ENCODE peak calls at places on chromosomes 7 and 10, in ten cellular contexts. S is body of pancreas, I is A549, D is uterus, J is heart left ventricle, N is tibial nerve, T is K562, B is prostate gland, L is ovary, A is stomach. Y is an unnamed sample.

GRCh38 chr10:125761961-125762360 is 13.7 kb downstream of the MMP21 start:
- DNase-seq in N (no peak), T (no peak), D (no peak), I (no peak), J (no peak), S (no peak), A (no peak), L (no peak), B (no peak), Y (no peak)

GRCh38 chr10:125021686-125022374 is 79.9 kb downstream of the ZRANB1 start:
- DNase-seq in B (no peak), T (no peak), D (no peak), L (no peak), A (no peak), J (peak; percentile 35), S (no peak), I (no peak), N (no peak), Y (no peak)

GRCh38 chr10:29860159-29860558 is 199.2 kb downstream of the JCAD start:
- DNase-seq in A (no peak), I (no peak), N (no peak), L (no peak), D (no peak), J (no peak), S (no peak), B (no peak), T (no peak), Y (no peak)

GRCh38 chr7:98562336-98563182 is 54.5 kb upstream of the NPTX2 start:
- DNase-seq in T (no peak), B (no peak), S (no peak), J (no peak), N (no peak), L (no peak), I (no peak), A (no peak), D (no peak), Y (peak; percentile 18)

GRCh38 chr7:121329460-121330052 is 756 bp downstream of the WNT16 start:
- DNase-seq in I (no peak), D (no peak), T (no peak), L (peak; percentile 15), S (no peak), A (peak; percentile 43), N (no peak), J (no peak), B (no peak), Y (no peak)

GRCh38 chr7:143292873-143293272 is 4.7 kb downstream of the CASP2 start:
- DNase-seq in D (no peak), S (no peak), L (no peak), T (no peak), A (no peak), J (no peak), N (no peak), I (no peak), B (no peak), Y (no peak)

GRCh38 chr7:70694909-70695803 is 436.8 kb upstream of the GALNT17 start:
- DNase-seq in J (no peak), I (no peak), L (peak; percentile 64), D (no peak), B (peak; percentile 15), N (no peak), T (no peak), S (no peak), A (no peak), Y (no peak)

GRCh38 chr10:71236286-71236685 is 23.9 kb downstream of the UNC5B start:
- DNase-seq in D (peak; percentile 75), I (no peak), S (no peak), A (no peak), N (no peak), B (no peak), L (no peak), J (peak; percentile 45), T (no peak), Y (no peak)

DNA sequence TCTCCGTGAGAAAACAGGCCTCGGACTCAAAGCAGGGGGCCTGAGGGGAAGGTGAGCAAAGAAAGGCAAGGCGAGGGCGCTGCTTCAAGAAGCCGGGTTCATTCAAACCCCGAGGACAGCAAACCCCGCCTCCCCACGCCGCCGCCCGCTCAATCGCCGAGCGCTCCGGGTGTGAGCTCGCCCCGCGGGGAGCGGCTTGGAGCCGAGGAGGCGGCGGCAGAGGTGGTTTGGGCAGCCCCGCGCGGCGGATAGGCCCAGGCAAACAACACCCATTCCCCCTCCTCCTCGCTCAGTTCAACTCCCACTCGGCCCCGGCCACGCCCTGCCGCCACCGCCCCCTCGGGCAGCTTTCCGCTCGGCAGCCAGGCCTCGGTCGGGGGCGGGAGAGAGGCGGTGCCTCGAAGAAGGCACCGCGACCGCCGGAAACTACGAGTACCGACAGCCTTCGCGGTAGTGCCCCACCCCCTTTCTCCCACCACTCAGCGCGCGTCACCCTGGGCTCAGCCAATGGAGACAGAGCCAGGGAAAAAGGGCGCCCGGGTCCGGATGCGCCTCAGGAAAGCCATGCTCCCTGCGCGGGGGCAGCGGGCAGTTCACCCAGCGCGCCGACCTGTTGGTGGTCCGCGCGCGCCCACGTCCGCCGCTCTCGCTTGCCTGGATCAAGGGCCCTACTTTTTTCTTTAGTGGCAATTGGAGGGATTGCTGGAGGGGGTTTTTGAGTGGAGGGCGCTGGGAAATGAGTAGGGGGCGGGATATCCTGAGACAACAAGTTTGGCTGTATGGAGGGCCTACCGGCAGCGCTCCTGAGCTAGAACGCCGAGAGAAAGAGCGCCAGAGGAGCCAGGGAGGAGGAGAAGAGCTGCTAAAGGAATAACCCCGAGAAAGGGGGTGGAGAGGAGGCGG is 674 bp upstream of the SP4 start:
- DNase-seq in D (peak; percentile 98), I (peak; percentile 97), S (peak; percentile 99), B (peak; percentile 99), J (peak; percentile 100), T (peak; percentile 95), A (peak; percentile 99), L (peak; percentile 99), N (peak; percentile 97), Y (peak; percentile 99)
- TF ChIP-seq CTCF in D (no peak), I (no peak), S (peak; percentile 46), B (peak; percentile 71), J (peak; percentile 6), T (peak; percentile 5), A (no peak), L (peak; percentile 10), N (peak; percentile 39), Y (peak; percentile 31)

GRCh38 chr7:10657201-10657600 is 316.5 kb upstream of the PHF14 start:
- DNase-seq in S (no peak), B (no peak), T (no peak), I (no peak), N (no peak), L (no peak), J (no peak), D (no peak), A (no peak), Y (no peak)

GRCh38 chr7:10662982-10663884 is 310.4 kb upstream of the PHF14 start:
- DNase-seq in I (no peak), T (no peak), D (no peak), B (no peak), S (no peak), A (no peak), L (no peak), J (no peak), N (no peak), Y (no peak)

GRCh38 chr7:10655031-10655430 is 318.6 kb upstream of the PHF14 start:
- DNase-seq in I (no peak), L (no peak), N (no peak), A (no peak), S (no peak), B (no peak), D (no peak), J (no peak), T (no peak), Y (no peak)

GRCh38 chr7:10662491-10662890 is 311.2 kb upstream of the PHF14 start:
- DNase-seq in A (no peak), L (no peak), T (no peak), I (no peak), B (no peak), D (no peak), J (no peak), N (no peak), S (no peak), Y (no peak)

GRCh38 chr7:10657837-10658236 is 315.8 kb upstream of the PHF14 start:
- DNase-seq in N (no peak), T (no peak), D (no peak), J (no peak), I (no peak), S (no peak), B (no peak), A (no peak), L (no peak), Y (no peak)
- TF ChIP-seq POLR2A in N (no peak), T (no peak), D (no peak), J (no peak), I (no peak), S (no peak), B (no peak), A (no peak), L (no peak), Y (no peak)

GRCh38 chr7:40742270-40742669 is 607.5 kb downstream of the SUGCT start:
- DNase-seq in J (no peak), T (no peak), S (no peak), D (no peak), I (no peak), N (no peak), L (no peak), B (no peak), A (no peak), Y (no peak)

GRCh38 chr7:40753455-40753854 is 618.6 kb downstream of the SUGCT start:
- DNase-seq in N (no peak), I (no peak), A (no peak), D (no peak), J (no peak), S (no peak), B (no peak), L (no peak), T (no peak), Y (no peak)

GRCh38 chr7:40746841-40747556 is 612.2 kb downstream of the SUGCT start:
- DNase-seq in L (no peak), D (no peak), B (no peak), J (no peak), A (no peak), N (no peak), S (no peak), I (no peak), T (no peak), Y (no peak)

GRCh38 chr7:40749877-40750276 is 615.1 kb downstream of the SUGCT start:
- DNase-seq in D (no peak), L (no peak), A (no peak), S (no peak), B (no peak), J (no peak), N (no peak), T (no peak), I (no peak), Y (no peak)

GRCh38 chr7:40747856-40748255 is 613.1 kb downstream of the SUGCT start:
- DNase-seq in A (no peak), J (no peak), L (no peak), T (no peak), B (no peak), N (no peak), D (no peak), S (no peak), I (no peak), Y (no peak)
- H3K27ac ChIP-seq in A (no peak overlapping the region), J (no peak overlapping the region), L (no peak overlapping the region), T (no peak overlapping the region), B (no peak overlapping the region), N (no peak overlapping the region), D (no peak overlapping the region), S (no peak overlapping the region), I (no peak overlapping the region), Y (no peak overlapping the region)

DNA sequence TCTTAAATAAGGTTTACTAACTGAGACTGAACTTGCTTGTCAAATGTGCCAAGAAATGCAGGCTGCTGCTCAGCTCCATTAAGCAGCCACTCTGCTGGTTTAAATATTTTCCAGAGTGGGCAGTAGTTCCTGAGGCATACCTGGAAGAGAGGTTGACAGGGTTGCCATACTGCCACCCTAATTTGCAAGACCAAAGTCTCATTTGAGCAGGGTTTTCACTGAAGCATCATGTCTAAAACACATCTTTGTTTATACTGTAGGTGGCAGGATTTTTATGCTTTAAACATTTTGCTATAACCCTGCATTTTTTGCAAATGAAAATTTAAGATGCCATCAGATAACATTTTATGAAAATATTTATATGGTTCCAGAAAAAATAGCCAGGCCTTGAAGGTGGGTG is 618.0 kb upstream of the LRRTM3 start:
- DNase-seq in A (no peak), J (no peak), N (no peak), S (no peak), B (no peak), L (no peak), T (no peak), I (no peak), D (no peak), Y (no peak)
- TF ChIP-seq CTCF in A (no peak), J (peak; percentile 9), N (no peak), S (no peak), B (no peak), L (no peak), T (no peak), I (no peak), D (no peak), Y (no peak)